ENCODE peak calls at places on chromosomes 16 and 17, in ten cellular contexts. M, Y, O, L, P, A, G, S, J and E are unnamed samples.
A peak's percentile ranks its signal among the peaks of the same experiment; 100 is the strongest.

GRCh38 chr16:15032547-15033308 is 23.1 kb downstream of the NTAN1 start:
- DNase-seq in M (no peak), Y (no peak), O (no peak), L (peak; percentile 23), P (peak; percentile 35), A (no peak), G (peak; percentile 36), S (no peak), J (no peak), E (no peak)

GRCh38 chr17:16418684-16419066 is 3.3 kb downstream of the TRPV2 start:
- DNase-seq in M (peak; percentile 45), Y (no peak), O (no peak), L (no peak), P (no peak), A (no peak), G (no peak), S (no peak), J (no peak), E (no peak)

GRCh38 chr16:70432304-70432799 is 6.5 kb downstream of the ST3GAL2 start:
- DNase-seq in M (no peak), Y (no peak), O (no peak), L (peak; percentile 49), P (no peak), A (no peak), G (no peak), S (no peak), J (no peak), E (no peak)

GRCh38 chr17:1965556-1966273 is 59.4 kb downstream of the RTN4RL1 start:
- DNase-seq in M (no peak), Y (no peak), O (no peak), L (no peak), P (no peak), A (no peak), G (no peak), S (no peak), J (no peak), E (no peak)

GRCh38 chr16:69929480-69929879 is 21.7 kb upstream of the CLEC18A start:
- DNase-seq in M (no peak), Y (no peak), O (peak; percentile 34), L (no peak), P (no peak), A (no peak), G (no peak), S (no peak), J (no peak), E (no peak)

GRCh38 chr17:7992516-7992915 is 9.9 kb upstream of the GUCY2D start:
- DNase-seq in M (no peak), Y (no peak), O (no peak), L (no peak), P (peak; percentile 66), A (no peak), G (no peak), S (no peak), J (no peak), E (no peak)

GRCh38 chr17:47615766-47616424 is 33.8 kb upstream of the KPNB1 start:
- DNase-seq in M (peak; percentile 51), Y (peak; percentile 70), O (peak; percentile 69), L (peak; percentile 13), P (peak; percentile 77), A (no peak), G (peak; percentile 52), S (no peak), J (peak; percentile 52), E (no peak)

GRCh38 chr17:76681222-76682137 is 29.3 kb downstream of the MXRA7 start:
- DNase-seq in M (peak; percentile 76), Y (peak; percentile 80), O (peak; percentile 77), L (peak; percentile 75), P (peak; percentile 75), A (no peak), G (peak; percentile 51), S (peak; percentile 72), J (peak; percentile 56), E (no peak)

GRCh38 chr16:81616321-81617020 is 162.6 kb upstream of the PLCG2 start:
- DNase-seq in M (peak; percentile 82), Y (no peak), O (peak; percentile 78), L (peak; percentile 64), P (peak; percentile 52), A (no peak), G (peak; percentile 72), S (peak; percentile 79), J (no peak), E (peak; percentile 33)

GRCh38 chr17:7021993-7022778 is 664 bp upstream of the BCL6B start:
- DNase-seq in M (peak; percentile 86), Y (peak; percentile 64), O (peak; percentile 87), L (peak; percentile 45), P (peak; percentile 74), A (no peak), G (peak; percentile 83), S (peak; percentile 75), J (no peak), E (no peak)

GRCh38 chr16:28012031-28012445 is 51.5 kb downstream of the GSG1L start:
- DNase-seq in M (no peak), Y (no peak), O (peak; percentile 8), L (no peak), P (peak; percentile 12), A (no peak), G (no peak), S (no peak), J (no peak), E (no peak)

GRCh38 chr16:21057875-21058274 is 92.8 kb downstream of the DNAH3 start:
- DNase-seq in M (no peak), Y (no peak), O (no peak), L (no peak), P (no peak), A (no peak), G (no peak), S (no peak), J (no peak), E (no peak)

GRCh38 chr17:40590742-40591141 is 25.5 kb upstream of the CCR7 start:
- DNase-seq in M (no peak), Y (no peak), O (no peak), L (no peak), P (no peak), A (no peak), G (no peak), S (no peak), J (no peak), E (no peak)

GRCh38 chr17:31558748-31559646 is 167.5 kb downstream of the RAB11FIP4 start:
- DNase-seq in M (peak; percentile 64), Y (peak; percentile 88), O (peak; percentile 82), L (peak; percentile 65), P (peak; percentile 81), A (no peak), G (peak; percentile 71), S (peak; percentile 44), J (peak; percentile 42), E (no peak)

GRCh38 chr16:12130691-12131302 is 154.3 kb downstream of the SNX29 start:
- DNase-seq in M (no peak), Y (no peak), O (peak; percentile 23), L (no peak), P (no peak), A (no peak), G (no peak), S (no peak), J (no peak), E (no peak)

GRCh38 chr17:69943058-69943457 is 132.0 kb upstream of the KCNJ16 start:
- DNase-seq in M (no peak), Y (no peak), O (no peak), L (no peak), P (no peak), A (no peak), G (no peak), S (no peak), J (no peak), E (no peak)

DNA sequence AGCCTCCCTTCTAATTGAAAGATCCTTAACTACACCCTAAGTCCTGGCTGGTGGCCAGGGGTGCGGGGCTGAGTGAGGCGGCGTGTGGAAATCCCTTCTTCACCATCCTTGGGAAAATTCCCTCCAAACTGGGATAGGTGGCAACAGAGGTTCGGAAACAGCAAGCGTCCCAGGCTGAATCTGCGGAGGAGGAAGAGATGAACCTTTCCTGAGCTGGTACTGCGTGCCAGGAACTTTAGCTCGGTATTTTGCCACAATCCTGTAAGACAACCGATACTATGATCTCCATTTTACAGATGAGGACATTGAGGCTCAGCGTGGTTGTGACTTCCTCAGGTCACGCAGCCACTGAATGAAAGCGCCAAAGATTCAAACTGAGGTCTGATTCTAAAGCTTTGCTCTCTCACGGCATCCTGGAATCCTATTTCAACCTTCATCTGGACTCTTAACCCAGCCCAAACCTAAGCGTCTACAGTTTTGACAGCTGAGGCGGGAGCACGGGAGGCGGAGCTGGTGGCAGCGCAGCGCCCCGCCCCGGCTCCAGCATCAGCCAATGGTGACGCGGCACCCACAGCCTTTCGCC is 570 bp upstream of the CYLD start:
- DNase-seq in M (no peak), Y (peak; percentile 9), O (no peak), L (no peak), P (no peak), A (no peak), G (no peak), S (no peak), J (no peak), E (no peak)
- TF ChIP-seq CTCF in M (no peak), Y (no peak), O (no peak), L (no peak), P (no peak), A (no peak), G (no peak), S (no peak), J (no peak), E (no peak)

GRCh38 chr17:44987883-44988195 is 19.7 kb upstream of the C1QL1 start:
- DNase-seq in M (no peak), Y (no peak), O (no peak), L (no peak), P (no peak), A (no peak), G (no peak), S (no peak), J (no peak), E (no peak)
- H3K4me3 ChIP-seq in M (no peak overlapping the region), Y (no peak overlapping the region), O (no peak overlapping the region), L (no peak overlapping the region), P (no peak overlapping the region), A (no peak overlapping the region), G (no peak overlapping the region), S (no peak overlapping the region), J (no peak overlapping the region), E (no peak overlapping the region)

GRCh38 chr17:19648475-19649406 is at the start of gene ALDH3A2:
- DNase-seq in M (peak; percentile 97), Y (peak; percentile 99), O (peak; percentile 97), L (peak; percentile 90), P (peak; percentile 94), A (peak; percentile 94), G (peak; percentile 97), S (peak; percentile 92), J (peak; percentile 85), E (peak; percentile 86)
- TF ChIP-seq CTCF in M (no peak), Y (peak; percentile 52), O (peak; percentile 26), L (no peak), P (peak; percentile 32), A (peak; percentile 38), G (peak; percentile 24), S (no peak), J (peak; percentile 17), E (peak; percentile 1)

DNA sequence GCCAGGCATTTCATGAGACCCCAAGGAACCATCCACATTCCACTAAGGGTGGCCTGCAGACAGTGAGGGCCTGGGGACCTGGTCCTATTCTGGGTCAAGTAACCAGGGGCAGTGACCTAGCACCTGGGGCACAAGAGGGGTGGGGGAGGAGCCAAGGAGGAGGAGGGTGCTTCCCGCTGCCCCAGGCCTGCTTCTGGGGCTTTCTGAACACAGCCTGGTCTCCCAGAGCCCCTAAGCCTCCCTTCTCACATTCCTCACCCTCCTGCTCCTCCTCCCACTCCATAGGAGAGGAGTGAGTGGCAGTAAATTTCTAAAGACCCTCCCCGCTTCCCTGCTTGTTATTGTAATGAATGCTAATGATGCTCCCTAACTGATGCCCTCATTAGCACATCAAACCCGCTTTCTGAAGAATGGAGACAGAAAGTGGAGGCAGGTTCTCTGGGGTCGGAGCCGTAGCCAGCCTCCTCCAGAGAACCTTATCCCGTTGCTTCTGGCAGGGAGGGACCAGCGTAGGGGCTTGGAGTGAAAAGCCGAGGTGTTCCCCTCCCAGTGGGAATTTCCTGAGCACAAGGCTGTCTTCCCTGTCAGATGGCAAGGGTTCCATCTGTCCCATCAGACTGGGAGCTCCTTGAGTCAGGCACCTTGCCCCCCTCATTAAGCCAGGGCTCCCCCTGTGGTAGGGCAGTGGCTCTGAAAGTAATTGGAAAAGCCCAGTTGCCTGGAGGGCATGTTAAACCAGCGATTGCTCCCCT is 3.7 kb upstream of the SRCIN1 start:
- DNase-seq in M (no peak), Y (peak; percentile 37), O (no peak), L (no peak), P (no peak), A (no peak), G (peak; percentile 3), S (no peak), J (no peak), E (no peak)
- H3K4me3 ChIP-seq in M (no peak overlapping the region), Y (no peak overlapping the region), O (no peak overlapping the region), L (no peak overlapping the region), P (no peak overlapping the region), A (no peak overlapping the region), G (no peak overlapping the region), S (no peak overlapping the region), J (no peak overlapping the region), E (no peak overlapping the region)